ENCODE peak calls at places on chromosome 4, in nine cellular contexts. C is HCT116, A is HepG2, U is H1, X is uterus, G is Peyer's patch, P is stomach, W is IMR-90, Z is A549. H is an unnamed sample. For H3K4me1, the result is how much of the 10 kb centered on the place peaks cover.

GRCh38 chr4:132097046-132097445 is 1052.0 kb upstream of the PCDH10 start:
- DNase-seq in Z (no peak), C (no peak), X (no peak), G (no peak), A (no peak), P (no peak), U (no peak), W (no peak), H (no peak)

GRCh38 chr4:168843635-168844034 is 166.4 kb downstream of the CBR4 start:
- DNase-seq in G (no peak), C (no peak), A (no peak), Z (no peak), X (no peak), U (no peak), P (no peak), W (no peak), H (no peak)

GRCh38 chr4:67546971-67547370 is 1.7 kb upstream of the CENPC start:
- DNase-seq in P (no peak), W (no peak), G (no peak), C (no peak), Z (no peak), X (no peak), U (no peak), A (no peak), H (no peak)

GRCh38 chr4:147057631-147057980 is 111.9 kb upstream of the TTC29 start:
- DNase-seq in W (peak), Z (no peak), X (no peak), A (no peak), C (no peak), U (no peak), P (no peak), G (no peak), H (no peak)

GRCh38 chr4:13994016-13994415 is 366.5 kb upstream of the BOD1L1 start:
- DNase-seq in W (no peak), P (no peak), C (no peak), U (no peak), Z (no peak), X (no peak), A (no peak), G (no peak), H (no peak)

GRCh38 chr4:19386786-19387185 is 864.9 kb upstream of the SLIT2 start:
- DNase-seq in A (no peak), X (no peak), W (no peak), U (no peak), G (no peak), C (no peak), Z (no peak), P (no peak), H (no peak)

GRCh38 chr4:184385705-184386141 is 88.6 kb downstream of the IRF2 start:
- DNase-seq in G (no peak), W (no peak), P (peak), X (no peak), C (no peak), A (peak), Z (no peak), U (no peak), H (peak)

GRCh38 chr4:40152642-40153041 is 44.2 kb upstream of the RHOH start:
- DNase-seq in U (no peak), Z (no peak), W (no peak), C (no peak), G (no peak), A (no peak), X (no peak), P (no peak), H (no peak)

GRCh38 chr4:1625600-1626138 is 58.4 kb downstream of the FAM53A start:
- DNase-seq in W (no peak), U (no peak), A (no peak), C (no peak), X (no peak), G (no peak), P (no peak), Z (no peak), H (no peak)

GRCh38 chr4:81260443-81261102 is 45.6 kb upstream of the PRKG2 start:
- DNase-seq in A (no peak), Z (no peak), X (no peak), P (no peak), W (no peak), U (peak), G (no peak), C (no peak), H (no peak)

GRCh38 chr4:10554694-10555093 is 97.5 kb upstream of the ZNF518B start:
- DNase-seq in C (peak), X (peak), G (no peak), Z (peak), A (peak), P (peak), W (peak), U (peak), H (peak)

GRCh38 chr4:136337216-136337615 is 1195.1 kb downstream of the PCDH18 start:
- DNase-seq in W (no peak), X (no peak), G (no peak), C (no peak), A (no peak), U (no peak), P (no peak), Z (no peak), H (no peak)

DNA sequence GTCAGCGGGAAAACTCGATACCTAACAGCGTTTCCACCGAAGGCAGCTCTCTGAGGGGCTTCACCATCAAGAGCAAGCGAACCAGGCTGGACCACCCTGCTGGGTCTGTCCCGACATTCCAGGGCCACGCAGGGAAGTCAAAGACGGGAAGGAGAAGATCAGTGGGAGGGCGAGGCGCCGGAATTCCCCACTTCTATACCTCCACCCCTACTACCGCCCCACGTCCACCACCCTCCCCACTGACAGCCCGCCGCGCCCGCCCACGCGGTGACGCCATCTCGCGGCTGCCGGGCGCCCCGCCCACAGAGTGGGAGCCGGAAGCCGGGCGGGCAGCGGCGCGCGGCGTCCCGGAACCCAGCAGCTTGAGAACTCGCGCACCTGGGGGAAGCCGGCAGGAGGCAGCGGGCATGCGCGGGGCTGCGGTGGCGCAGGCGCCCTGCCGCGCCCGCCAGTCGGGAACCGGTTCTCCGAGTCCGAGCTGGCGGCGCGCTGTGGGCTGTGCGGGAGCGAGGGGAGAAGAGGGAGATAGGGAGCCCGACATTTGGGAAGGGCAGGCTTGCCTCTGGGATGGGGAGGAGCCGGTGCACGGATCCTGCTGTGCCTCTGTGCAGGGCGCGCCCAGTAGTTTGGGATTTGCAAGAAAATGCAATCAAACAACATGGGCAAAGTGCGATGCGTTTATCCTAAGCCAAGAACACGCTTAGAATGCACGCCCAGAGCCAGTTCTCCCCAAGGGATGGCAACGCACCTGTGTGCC is 3.2 kb upstream of the STIM2 start:
- DNase-seq in A (peak), P (peak), W (peak), G (peak), X (peak), C (peak), U (peak), Z (peak), H (peak)
- TF ChIP-seq POLR2A in A (no peak), P (no peak), W (no peak), G (peak), X (peak), C (peak), U (no peak), Z (peak), H (peak)

GRCh38 chr4:185734214-185734613 is 77.8 kb downstream of the SORBS2 start:
- DNase-seq in C (no peak), A (no peak), W (no peak), X (no peak), Z (no peak), U (no peak), P (no peak), G (no peak), H (no peak)
- H3K4me1 ChIP-seq in C (under half), A (under half), W (under half), X (under half), Z (under half), U (under half), P (half or more), G (under half), H (under half)

DNA sequence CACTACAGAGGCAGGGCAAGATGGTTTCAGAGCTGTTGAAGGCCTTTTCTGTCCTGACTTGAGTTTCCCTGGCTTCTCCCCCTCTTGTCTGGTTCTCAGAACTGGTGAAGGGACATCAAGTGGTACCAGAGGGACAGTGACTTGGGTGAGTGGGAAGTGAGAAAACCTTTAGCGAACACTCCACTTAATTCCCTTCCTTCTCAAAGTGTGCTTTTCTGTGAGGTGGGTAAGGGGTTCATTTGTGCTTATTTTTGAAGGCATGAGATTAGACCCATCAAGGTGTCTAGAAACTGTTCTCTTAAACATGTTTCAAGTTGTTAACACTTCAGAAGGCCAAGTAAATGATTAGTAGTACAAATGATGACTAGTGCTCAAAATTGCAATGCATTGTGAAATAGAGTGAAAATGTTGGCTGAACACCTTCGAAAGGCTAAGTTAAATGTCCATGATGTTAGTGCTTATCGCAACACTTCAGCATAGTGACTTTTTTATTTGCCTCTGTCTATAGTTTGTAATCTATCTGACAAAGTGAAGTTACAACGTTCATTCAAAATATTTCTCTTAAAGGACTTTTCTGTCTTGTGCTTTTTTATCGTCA is 2.8 kb downstream of the AREG start:
- DNase-seq in C (no peak), U (no peak), W (no peak), X (no peak), P (no peak), G (no peak), A (no peak), Z (no peak), H (no peak)
- H3K4me3 ChIP-seq in C (peak), U (no peak), W (no peak), X (no peak), P (no peak), G (no peak), A (no peak), Z (peak), H (no peak)

GRCh38 chr4:174120446-174121142 is 162.9 kb downstream of the FBXO8 start:
- DNase-seq in P (no peak), A (peak), W (peak), U (no peak), Z (peak), G (no peak), X (peak), C (peak), H (no peak)
- TF ChIP-seq POLR2A in P (no peak), A (no peak), W (no peak), U (no peak), Z (no peak), G (no peak), X (no peak), C (no peak), H (no peak)

GRCh38 chr4:2833671-2834000 is 10.0 kb upstream of the ADD1 start:
- DNase-seq in G (no peak), X (no peak), A (no peak), C (no peak), W (no peak), P (peak), Z (no peak), U (no peak), H (no peak)
- H3K4me1 ChIP-seq in G (under half), X (under half), A (under half), C (under half), W (under half), P (under half), Z (under half), U (under half), H (under half)

GRCh38 chr4:83009529-83009928 is 1.1 kb downstream of the LIN54 start:
- DNase-seq in P (no peak), X (no peak), Z (no peak), G (no peak), W (peak), U (no peak), C (no peak), A (no peak), H (no peak)
- H3K4me3 ChIP-seq in P (peak), X (peak), Z (peak), G (peak), W (peak), U (peak), C (peak), A (peak), H (peak)

GRCh38 chr4:34676390-34676789 is 1567.9 kb downstream of the ARAP2 start:
- DNase-seq in G (no peak), W (no peak), C (peak), A (no peak), P (no peak), U (no peak), X (no peak), Z (peak), H (no peak)

DNA sequence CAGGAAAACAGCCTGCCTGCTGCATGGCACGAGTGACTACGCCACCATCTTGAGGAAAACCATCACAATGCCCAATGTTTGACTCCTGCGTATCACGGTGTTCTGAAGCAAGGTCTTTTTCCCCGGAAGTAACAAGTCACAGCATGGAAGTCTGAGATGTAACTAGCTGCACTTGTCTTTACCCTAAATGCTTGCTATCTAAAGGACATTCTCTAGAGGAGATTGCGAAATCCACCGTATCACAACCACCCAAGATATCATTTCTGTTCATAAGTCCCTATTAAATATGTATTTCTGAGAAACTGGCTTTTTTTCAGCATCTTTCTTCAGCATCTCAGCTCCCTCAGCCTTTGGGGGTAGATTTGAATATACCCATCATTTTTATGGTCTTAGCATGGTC is 1565.1 kb downstream of the ARAP2 start:
- DNase-seq in A (no peak), Z (no peak), U (no peak), X (no peak), G (no peak), P (no peak), C (no peak), W (no peak), H (no peak)
- TF ChIP-seq POLR2A in A (no peak), Z (no peak), U (no peak), X (no peak), G (no peak), P (no peak), C (no peak), W (no peak), H (no peak)

GRCh38 chr4:145181091-145181501 is 707 bp upstream of the OTUD4 start:
- DNase-seq in G (no peak), P (no peak), W (no peak), X (no peak), U (no peak), Z (no peak), A (no peak), C (no peak), H (no peak)

GRCh38 chr4:145182212-145182611 is 1.8 kb upstream of the OTUD4 start:
- DNase-seq in U (no peak), X (no peak), W (no peak), A (no peak), G (no peak), P (no peak), Z (no peak), C (no peak), H (no peak)

GRCh38 chr4:145178740-145179139 is 1.6 kb downstream of the OTUD4 start:
- DNase-seq in W (no peak), U (no peak), G (no peak), P (no peak), X (no peak), C (no peak), A (no peak), Z (no peak), H (no peak)

GRCh38 chr4:145179201-145179860 is 1.1 kb downstream of the OTUD4 start:
- DNase-seq in A (peak), Z (peak), U (peak), P (peak), W (peak), X (peak), G (peak), C (peak), H (peak)

DNA sequence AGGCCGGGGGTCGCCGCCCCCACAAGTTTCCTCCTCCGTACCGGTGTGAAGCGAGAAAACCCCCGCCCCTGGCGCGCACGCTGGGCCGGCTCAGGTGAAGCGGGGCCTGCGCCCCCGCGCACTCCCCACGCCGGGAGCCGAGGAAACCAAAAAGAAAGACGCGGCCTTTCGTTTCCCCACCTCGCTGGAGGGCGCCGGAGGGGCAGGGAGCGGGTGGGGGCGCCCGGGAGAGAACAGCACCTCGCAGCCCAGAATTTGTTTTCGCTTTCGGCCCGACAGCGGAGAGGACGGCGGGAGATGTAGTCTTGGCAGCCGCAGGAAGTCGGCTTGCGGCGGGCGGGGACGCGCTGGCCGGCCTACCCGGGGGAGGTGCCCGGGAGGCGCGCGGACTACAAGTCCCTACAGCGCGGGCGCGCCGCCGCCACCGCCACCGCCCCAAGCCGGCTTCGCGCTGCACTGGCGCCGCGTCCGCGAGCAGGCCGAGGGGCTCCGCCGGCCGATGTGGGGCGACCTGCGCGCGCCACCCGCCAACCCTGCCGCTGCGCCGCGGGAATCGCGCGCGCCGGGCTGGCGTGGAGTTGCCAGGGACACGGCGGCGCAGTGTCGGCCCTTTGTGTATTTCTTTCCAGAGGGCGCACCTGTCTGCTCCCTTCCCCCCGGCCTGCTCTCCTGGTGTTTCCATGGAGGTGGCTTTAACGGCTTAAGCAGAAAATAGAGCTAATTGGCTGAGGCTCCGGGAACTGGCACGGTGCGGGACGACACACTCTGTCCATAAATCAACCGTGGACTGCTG is at the start of gene OTUD4:
- DNase-seq in P (peak), C (peak), Z (peak), X (peak), U (peak), G (peak), A (peak), W (peak), H (peak)
- H3K4me1 ChIP-seq in P (under half), C (under half), Z (under half), X (under half), U (under half), G (under half), A (under half), W (under half), H (under half)